ENCODE peak calls at places on chromosomes 4 and X, in eight cellular contexts. L is stomach; A is tibial nerve; O is CD8-positive, alpha-beta T cell; P is bronchial epithelial cell; D is esophagus squamous epithelium; B is PC-3; S is IMR-90. U is an unnamed sample. For H3K36me3, the result is how much of the 10 kb centered on the place peaks cover.

GRCh38 chr4:125849869-125850268 is 535.1 kb downstream of the FAT4 start:
- DNase-seq in L (no peak), D (no peak), S (peak), B (peak), P (no peak), A (no peak), O (no peak), U (no peak)

GRCh38 chr4:104860227-104861123 is 286.2 kb upstream of the TET2 start:
- DNase-seq in S (peak), B (peak), P (peak), D (no peak), L (peak), O (peak), A (peak), U (peak)

GRCh38 chr4:127000090-127000489 is 632.7 kb upstream of the INTU start:
- DNase-seq in A (no peak), O (no peak), B (no peak), P (no peak), D (no peak), S (peak), L (no peak), U (no peak)

GRCh38 chr4:151922811-151923210 is 162.0 kb upstream of the GATB start:
- DNase-seq in S (no peak), B (no peak), L (no peak), P (no peak), A (no peak), O (no peak), D (no peak), U (no peak)

GRCh38 chr4:135434936-135435335 is 1233.3 kb upstream of the PABPC4L start:
- DNase-seq in P (peak), L (no peak), S (no peak), O (no peak), A (no peak), B (peak), D (no peak), U (no peak)

GRCh38 chr4:108954880-108955279 is 192.0 kb upstream of the ETNPPL start:
- DNase-seq in L (no peak), O (no peak), D (no peak), B (no peak), P (peak), A (no peak), S (no peak), U (no peak)

GRCh38 chrX:107731831-107732502 is 43.6 kb downstream of the TSC22D3 start:
- DNase-seq in A (peak), S (peak), B (peak), L (peak), O (no peak), D (peak), P (peak), U (peak)

GRCh38 chrX:154748712-154749339 is 2.1 kb downstream of the GAB3 start:
- DNase-seq in A (peak), P (no peak), O (no peak), D (no peak), S (peak), B (peak), L (no peak), U (peak)

GRCh38 chr4:86835677-86836076 is 13.5 kb downstream of the SLC10A6 start:
- DNase-seq in P (no peak), L (no peak), D (no peak), O (no peak), S (no peak), B (no peak), A (no peak), U (no peak)

GRCh38 chr4:72983706-72984105 is 85.8 kb downstream of the COX18 start:
- DNase-seq in A (no peak), L (no peak), B (peak), S (no peak), O (no peak), D (no peak), P (no peak), U (no peak)

GRCh38 chr4:123649644-123650356 is 253.2 kb downstream of the SPRY1 start:
- DNase-seq in B (peak), O (no peak), A (no peak), D (no peak), L (peak), P (peak), S (peak), U (peak)

GRCh38 chr4:96260071-96260682 is 420.3 kb downstream of the PDHA2 start:
- DNase-seq in A (no peak), S (no peak), D (no peak), L (no peak), P (no peak), B (no peak), O (no peak), U (peak)

GRCh38 chr4:29539226-29539625 is 1180.9 kb upstream of the PCDH7 start:
- DNase-seq in S (peak), D (no peak), L (no peak), A (no peak), P (no peak), O (no peak), B (no peak), U (no peak)

GRCh38 chrX:2898861-2899512 is 30.2 kb downstream of the ARSD start:
- DNase-seq in L (peak), S (no peak), O (no peak), A (no peak), B (peak), D (no peak), P (peak), U (no peak)

GRCh38 chr4:112327950-112328349 is 30.8 kb downstream of the ALPK1 start:
- DNase-seq in A (no peak), L (no peak), B (peak), P (peak), D (no peak), O (no peak), S (peak), U (peak)

GRCh38 chr4:11529625-11530201 is 101.0 kb upstream of the HS3ST1 start:
- DNase-seq in P (peak), L (peak), B (peak), O (no peak), A (no peak), S (peak), D (no peak), U (no peak)

GRCh38 chr4:27318740-27319139 is 458.1 kb downstream of the STIM2 start:
- DNase-seq in S (peak), O (no peak), D (no peak), A (no peak), L (no peak), P (peak), B (peak), U (peak)

GRCh38 chr4:82801910-82802521 is 3.4 kb upstream of the SCD5 start:
- DNase-seq in B (peak), A (peak), D (no peak), O (no peak), S (peak), P (peak), L (peak), U (no peak)

GRCh38 chr4:56874166-56874565 is 33.5 kb upstream of the REST start:
- DNase-seq in D (no peak), L (no peak), A (no peak), P (peak), O (no peak), S (no peak), B (peak), U (no peak)

GRCh38 chr4:56876264-56876663 is 31.4 kb upstream of the REST start:
- DNase-seq in S (no peak), P (no peak), D (no peak), L (no peak), B (no peak), A (no peak), O (no peak), U (no peak)

GRCh38 chr4:56874918-56875317 is 32.8 kb upstream of the REST start:
- DNase-seq in S (no peak), L (no peak), O (no peak), B (no peak), A (no peak), D (no peak), P (no peak), U (no peak)

GRCh38 chr4:56870927-56871326 is 36.8 kb upstream of the REST start:
- DNase-seq in A (no peak), D (no peak), B (no peak), P (no peak), L (no peak), O (no peak), S (peak), U (no peak)

DNA sequence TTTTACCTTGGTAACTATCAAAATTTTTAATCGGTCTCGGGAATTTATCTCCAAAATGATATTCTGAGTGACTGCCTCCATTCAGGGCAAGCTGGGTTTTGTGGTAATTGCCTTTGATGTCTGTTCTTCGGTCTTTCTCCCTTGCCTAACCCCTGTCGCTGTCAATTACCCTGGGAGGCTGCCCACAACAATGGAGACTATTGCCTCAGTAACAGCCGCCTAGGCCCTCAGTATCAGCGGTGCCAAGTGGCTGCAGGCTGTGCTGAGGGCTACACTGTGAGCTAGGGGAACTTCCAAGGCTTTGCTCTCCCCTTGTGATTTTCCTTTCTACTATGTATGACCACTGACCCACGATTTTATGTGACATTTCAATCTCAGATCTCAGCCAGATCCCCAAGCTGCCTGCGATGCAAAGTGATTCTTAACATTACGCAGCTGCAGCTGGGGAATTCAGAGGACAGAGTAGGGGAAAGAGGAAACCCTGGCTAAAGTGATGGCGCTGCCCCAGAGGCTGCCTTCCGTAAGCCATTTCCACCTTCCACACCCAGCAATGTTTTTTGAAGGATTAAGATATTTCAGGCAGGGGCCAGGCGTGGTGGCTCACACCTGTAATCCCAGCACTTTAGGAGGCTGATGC is 36.2 kb upstream of the REST start:
- DNase-seq in D (no peak), L (no peak), A (no peak), B (no peak), P (no peak), O (no peak), S (no peak), U (peak)
- H3K4me3 ChIP-seq in D (no peak), L (no peak), A (no peak), B (no peak), P (no peak), O (no peak), S (no peak), U (no peak)

GRCh38 chr4:118991686-118992085 is 103.0 kb downstream of the SYNPO2 start:
- DNase-seq in L (no peak), A (no peak), B (no peak), O (no peak), D (no peak), P (no peak), S (no peak), U (no peak)
- H3K36me3 ChIP-seq in L (under half), A (under half), B (under half), O (under half), D (under half), P (under half), S (under half), U (under half)

DNA sequence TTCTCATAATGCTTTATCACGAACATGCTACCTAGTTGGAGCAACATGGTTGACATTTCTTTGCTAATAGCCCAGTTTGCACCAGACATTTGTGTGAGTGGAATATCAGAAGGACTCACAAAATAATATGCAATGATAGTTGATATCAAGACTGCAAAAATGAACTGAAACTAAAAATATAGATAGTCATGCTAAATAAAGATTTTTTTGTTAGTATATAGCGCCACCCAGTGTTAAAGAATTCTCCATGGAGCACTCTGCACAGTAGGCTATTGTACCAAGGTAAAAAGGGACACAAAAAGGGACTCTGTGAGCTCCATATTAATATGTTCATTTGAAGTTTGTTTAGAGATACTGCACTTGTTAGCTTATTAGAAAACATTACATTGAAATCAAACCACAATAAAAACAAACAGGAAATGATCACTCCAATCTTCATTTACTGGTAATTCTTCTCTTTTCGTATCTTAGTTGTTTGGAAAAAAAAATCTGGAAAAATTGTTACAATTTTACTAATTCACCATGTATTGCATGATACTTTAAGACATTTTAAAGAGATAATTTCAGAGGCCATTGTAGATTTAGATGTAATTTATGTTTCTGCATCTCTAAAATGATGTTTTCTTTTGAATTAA is 1509.6 kb downstream of the ADGRL3 start:
- DNase-seq in A (no peak), P (peak), S (peak), O (no peak), B (peak), D (no peak), L (no peak), U (no peak)
- H3K4me3 ChIP-seq in A (no peak), P (no peak), S (no peak), O (no peak), B (peak), D (no peak), L (no peak), U (no peak)

DNA sequence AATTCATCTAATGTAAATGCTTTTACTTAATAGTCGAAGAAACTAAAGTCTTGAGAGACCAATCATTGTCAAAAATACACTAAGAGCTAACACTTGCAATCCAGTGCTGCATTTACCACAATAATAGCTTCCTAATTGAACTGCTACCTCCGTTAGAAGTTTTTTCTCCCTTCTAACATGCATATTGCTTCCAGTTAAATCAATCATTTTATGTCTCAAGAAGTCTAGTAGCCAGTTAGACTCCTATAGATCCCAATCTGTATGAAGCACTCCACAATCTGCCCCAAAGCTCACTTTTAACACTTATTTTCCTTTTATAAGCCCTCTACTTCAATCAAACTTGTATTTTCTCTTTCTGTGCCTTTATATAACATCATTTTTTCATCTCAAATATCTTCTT is 41.4 kb upstream of the GRID2 start:
- DNase-seq in A (no peak), L (no peak), S (no peak), B (no peak), O (no peak), D (no peak), P (no peak), U (no peak)
- H3K36me3 ChIP-seq in A (under half), L (under half), S (under half), B (under half), O (under half), D (under half), P (under half), U (under half)

DNA sequence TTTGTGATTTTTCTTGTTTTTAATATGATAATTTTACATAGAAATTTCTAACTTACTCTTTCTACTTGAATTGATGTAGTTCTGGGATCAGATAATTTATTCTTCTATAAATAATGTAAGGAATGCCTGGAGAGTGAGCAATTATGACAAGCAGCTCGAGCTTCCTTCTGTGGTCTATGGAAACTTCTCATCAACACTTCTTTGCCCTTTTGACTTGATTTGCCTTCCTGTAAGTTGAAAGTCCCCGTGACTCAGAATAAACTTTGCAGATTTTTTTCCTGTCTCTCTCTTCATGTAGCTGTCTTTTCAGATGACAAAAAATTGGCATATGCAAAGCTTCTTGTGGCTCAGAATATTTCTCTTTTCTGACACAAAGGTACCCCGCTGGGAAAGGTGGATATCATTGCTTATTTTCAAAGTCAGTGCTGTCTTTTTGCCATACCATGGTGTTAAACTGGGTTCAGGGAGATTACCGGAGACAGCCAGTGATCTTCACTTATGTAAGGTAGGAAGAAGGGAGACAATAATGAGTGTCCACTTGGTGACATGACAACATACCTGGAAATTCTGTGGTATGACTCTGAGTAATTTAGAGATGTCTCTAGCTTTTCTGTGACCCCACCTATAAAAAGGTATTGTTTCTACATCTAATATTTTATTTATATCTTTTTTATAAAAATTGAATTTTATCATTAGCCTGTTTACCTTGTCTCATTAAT is 278.6 kb upstream of the GNPDA2 start:
- DNase-seq in A (no peak), D (no peak), P (peak), B (peak), L (no peak), S (no peak), O (no peak), U (no peak)
- H3K4me3 ChIP-seq in A (no peak), D (no peak), P (no peak), B (peak), L (no peak), S (no peak), O (no peak), U (no peak)

DNA sequence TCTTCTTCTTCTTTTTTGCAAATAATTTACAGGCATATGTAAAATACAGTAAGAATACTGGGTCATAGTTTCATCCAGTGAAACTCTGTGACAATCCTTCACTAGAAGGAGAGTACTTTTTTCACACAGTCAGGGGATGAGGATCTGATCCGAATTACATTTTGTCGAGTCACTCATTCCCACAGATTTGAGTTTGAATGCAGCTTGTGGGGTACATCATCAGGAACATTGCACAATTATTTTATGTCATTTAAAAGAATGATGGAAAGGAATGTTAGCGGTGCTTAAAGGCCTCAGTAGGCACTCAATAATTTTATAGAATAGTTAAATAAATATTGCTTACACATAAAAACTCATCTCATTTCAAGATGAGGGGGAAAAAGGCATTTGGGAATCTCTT is 88.6 kb downstream of the CHRNA9 start:
- DNase-seq in D (no peak), O (no peak), L (no peak), S (peak), A (no peak), P (peak), B (no peak), U (no peak)
- H3K36me3 ChIP-seq in D (under half), O (under half), L (under half), S (under half), A (under half), P (under half), B (under half), U (under half)